ENCODE peak calls at places on chromosomes 16 and 17, in four cellular contexts. N is K562, A is GM12878, I is HepG2. R is an unnamed sample.

GRCh38 chr17:1087381-1088241 is 90.7 kb downstream of the TIMM22 start:
- DNase-seq in N (peak; percentile 81), A (no peak), I (no peak), R (peak; percentile 84)

GRCh38 chr17:10069301-10069700 is 129.1 kb downstream of the GAS7 start:
- DNase-seq in N (no peak), A (no peak), I (no peak), R (no peak)

GRCh38 chr17:16442594-16443389 is 27.4 kb downstream of the TRPV2 start:
- DNase-seq in N (no peak), A (no peak), I (no peak), R (no peak)

GRCh38 chr16:56113223-56113622 is 78.1 kb upstream of the GNAO1 start:
- DNase-seq in N (no peak), A (no peak), I (no peak), R (no peak)

GRCh38 chr17:57305918-57306317 is 49.6 kb downstream of the MSI2 start:
- DNase-seq in N (no peak), A (no peak), I (no peak), R (no peak)

GRCh38 chr16:67019171-67019570 is 9.8 kb upstream of the CBFB start:
- DNase-seq in N (no peak), A (no peak), I (no peak), R (no peak)

GRCh38 chr16:82146957-82147356 is 23.1 kb downstream of the MPHOSPH6 start:
- DNase-seq in N (no peak), A (no peak), I (peak; percentile 19), R (no peak)

GRCh38 chr17:80779961-80780380 is 211.7 kb upstream of the CHMP6 start:
- DNase-seq in N (no peak), A (no peak), I (no peak), R (no peak)

GRCh38 chr17:8103549-8103948 is 14.8 kb downstream of the ALOXE3 start:
- DNase-seq in N (no peak), A (no peak), I (no peak), R (no peak)

GRCh38 chr16:57875347-57875746 is 73.1 kb upstream of the KIFC3 start:
- DNase-seq in N (no peak), A (no peak), I (no peak), R (no peak)

GRCh38 chr17:69130627-69131293 is 10.9 kb downstream of the ABCA6 start:
- DNase-seq in N (no peak), A (no peak), I (no peak), R (no peak)

GRCh38 chr16:27270389-27270788 is 1.8 kb upstream of the NSMCE1 start:
- DNase-seq in N (no peak), A (no peak), I (no peak), R (no peak)

GRCh38 chr17:3747805-3748204 is 24.1 kb downstream of the HASPIN start:
- DNase-seq in N (no peak), A (no peak), I (peak; percentile 61), R (no peak)

GRCh38 chr17:5693821-5694220 is 109.5 kb upstream of the NLRP1 start:
- DNase-seq in N (no peak), A (no peak), I (no peak), R (no peak)

GRCh38 chr17:259341-259976 is 78.0 kb upstream of the DOC2B start:
- DNase-seq in N (no peak), A (no peak), I (no peak), R (no peak)

GRCh38 chr17:48832491-48832890 is 1.7 kb downstream of the CALCOCO2 start:
- DNase-seq in N (no peak), A (no peak), I (no peak), R (no peak)

GRCh38 chr16:64280317-64280716 is 841.5 kb downstream of the CDH11 start:
- DNase-seq in N (no peak), A (no peak), I (no peak), R (peak; percentile 1)
- TF ChIP-seq CHD2 in N (no peak), A (no peak), I (no peak), R (no peak)

GRCh38 chr17:34300652-34301390 is 15.3 kb downstream of the CCL11 start:
- DNase-seq in N (no peak), A (no peak), I (no peak), R (no peak)
- TF ChIP-seq BHLHE40 in N (no peak), A (no peak), I (no peak), R (no peak)

GRCh38 chr16:17222756-17223411 is 247.9 kb downstream of the XYLT1 start:
- DNase-seq in N (no peak), A (no peak), I (no peak), R (no peak)
- TF ChIP-seq CHD2 in N (no peak), A (no peak), I (no peak), R (no peak)

GRCh38 chr17:78394209-78394608 is 15.8 kb downstream of the PGS1 start:
- DNase-seq in N (no peak), A (no peak), I (no peak), R (no peak)
- TF ChIP-seq BHLHE40 in N (no peak), A (no peak), I (no peak), R (no peak)

R was measured in A549.